ENCODE peak calls at places on chromosomes 3 and 15, in five cellular contexts. V is effector CD4-positive, alpha-beta T cell; F is midbrain; G is EL; A is fibroblast of villous mesenchyme. H is an unnamed sample.

GRCh38 chr3:90011136-90011535 is 903.7 kb downstream of the EPHA3 start:
- DNase-seq in F (no peak), G (no peak), A (peak), V (no peak), H (peak)

GRCh38 chr3:114389156-114389555 is 95.3 kb downstream of the TIGIT start:
- DNase-seq in V (no peak), A (no peak), G (no peak), F (no peak), H (no peak)

GRCh38 chr3:8990266-8991215 is 27.3 kb upstream of the RAD18 start:
- DNase-seq in V (no peak), A (peak), F (no peak), G (peak), H (peak)

GRCh38 chr15:74036271-74037170 is 42.0 kb downstream of the PML start:
- DNase-seq in F (peak), A (peak), V (no peak), G (peak), H (peak)

GRCh38 chr15:25684521-25685215 is 178.5 kb downstream of the ATP10A start:
- DNase-seq in F (no peak), A (peak), V (no peak), G (peak), H (peak)

GRCh38 chr3:113697192-113698090 is 999 bp upstream of the USF3 start:
- DNase-seq in F (peak), A (peak), G (peak), V (peak), H (peak)

GRCh38 chr3:7285502-7285901 is 424.6 kb downstream of the GRM7 start:
- DNase-seq in A (no peak), G (no peak), V (no peak), F (no peak), H (no peak)

GRCh38 chr15:45732544-45733130 is 97.8 kb downstream of the SQOR start:
- DNase-seq in G (no peak), F (peak), V (no peak), A (no peak), H (no peak)

GRCh38 chr3:64225695-64226499 is 631 bp upstream of the PRICKLE2 start:
- DNase-seq in G (peak), F (no peak), V (no peak), A (peak), H (peak)

GRCh38 chr3:129240436-129240835 is 9.0 kb upstream of the COPG1 start:
- DNase-seq in G (peak), A (no peak), V (no peak), F (no peak), H (no peak)

GRCh38 chr3:13214847-13215472 is 141.7 kb upstream of the IQSEC1 start:
- DNase-seq in V (no peak), G (no peak), F (no peak), A (no peak), H (no peak)

GRCh38 chr3:37123292-37123691 is 51.1 kb downstream of the LRRFIP2 start:
- DNase-seq in A (no peak), G (no peak), V (no peak), F (no peak), H (no peak)

GRCh38 chr3:73622135-73622534 is 2.6 kb downstream of the PDZRN3 start:
- DNase-seq in A (peak), F (no peak), G (peak), V (no peak), H (peak)

GRCh38 chr15:89197503-89197971 is 23.8 kb downstream of the RLBP1 start:
- DNase-seq in G (no peak), V (no peak), F (peak), A (no peak), H (no peak)

GRCh38 chr3:33717616-33717865 is 513 bp downstream of the CLASP2 start:
- DNase-seq in V (no peak), F (no peak), G (peak), A (peak), H (no peak)

GRCh38 chr15:84826369-84826823 is 9.2 kb downstream of the ALPK3 start:
- DNase-seq in V (no peak), G (peak), A (no peak), F (no peak), H (peak)

GRCh38 chr3:139312959-139313358 is 30.9 kb upstream of the MRPS22 start:
- DNase-seq in F (no peak), A (peak), V (no peak), G (peak), H (peak)

GRCh38 chr3:173191611-173192010 is 50.6 kb upstream of the SPATA16 start:
- DNase-seq in A (no peak), V (no peak), F (no peak), G (peak), H (peak)

GRCh38 chr3:34381243-34381642 is 582.8 kb downstream of the PDCD6IP start:
- DNase-seq in G (no peak), F (no peak), A (no peak), V (no peak), H (no peak)

GRCh38 chr15:64070965-64071851 is 22.4 kb downstream of the CIAO2A start:
- DNase-seq in G (peak), F (no peak), V (no peak), A (peak), H (peak)

GRCh38 chr3:44939581-44940036 is 36.4 kb downstream of the ZDHHC3 start:
- DNase-seq in G (no peak), A (peak), V (no peak), F (peak), H (peak)

GRCh38 chr3:159766563-159767185 is 222.0 kb upstream of the IL12A start:
- DNase-seq in F (no peak), V (no peak), A (no peak), G (peak), H (peak)

GRCh38 chr15:90866161-90866715 is 2.1 kb upstream of the FURIN start:
- DNase-seq in F (no peak), G (no peak), A (no peak), V (no peak), H (no peak)

GRCh38 chr3:46019707-46020106 is 7.6 kb downstream of the XCR1 start:
- DNase-seq in G (no peak), A (no peak), V (no peak), F (no peak), H (no peak)

GRCh38 chr3:150362515-150363302 is 45.4 kb upstream of the TSC22D2 start:
- DNase-seq in A (no peak), F (no peak), G (no peak), V (no peak), H (no peak)

GRCh38 chr3:14864131-14864530 is 45.4 kb downstream of the FGD5 start:
- DNase-seq in A (no peak), V (no peak), F (no peak), G (no peak), H (no peak)

GRCh38 chr3:168532135-168532534 is 436.4 kb upstream of the GOLIM4 start:
- DNase-seq in F (no peak), V (no peak), A (no peak), G (no peak), H (no peak)

GRCh38 chr3:99430348-99431134 is 207.9 kb upstream of the COL8A1 start:
- DNase-seq in G (no peak), V (no peak), A (no peak), F (no peak), H (no peak)

GRCh38 chr3:120227710-120228347 is 57.2 kb downstream of the GPR156 start:
- DNase-seq in G (no peak), A (no peak), V (no peak), F (no peak), H (peak)

GRCh38 chr15:77870195-77871065 is 207.1 kb downstream of the TBC1D2B start:
- DNase-seq in F (peak), G (peak), A (peak), V (no peak), H (peak)

GRCh38 chr3:66472313-66473134 is 28.3 kb downstream of the LRIG1 start:
- DNase-seq in A (peak), F (no peak), G (peak), V (peak), H (peak)